ENCODE peak calls at places on chromosomes 7 and 10, in four cellular contexts. Y is K562, C is HCT116, T is HepG2. L is an unnamed sample.
A peak's percentile ranks its signal among the peaks of the same experiment; 100 is the strongest.

GRCh38 chr7:39248041-39248692 is 270.5 kb downstream of the POU6F2 start:
- DNase-seq in C (no peak), T (no peak), Y (no peak), L (no peak)

GRCh38 chr10:129741978-129742741 is 221.9 kb downstream of the EBF3 start:
- DNase-seq in C (no peak), T (no peak), Y (no peak), L (no peak)

GRCh38 chr7:4189151-4189570 is 492.9 kb upstream of the FOXK1 start:
- DNase-seq in C (no peak), T (no peak), Y (no peak), L (no peak)

GRCh38 chr7:74474271-74474865 is 20.7 kb downstream of the GTF2IRD1 start:
- DNase-seq in T (no peak), Y (no peak), C (no peak), L (no peak)

GRCh38 chr7:2425749-2426148 is 22.3 kb downstream of the CHST12 start:
- DNase-seq in T (no peak), C (no peak), Y (no peak), L (no peak)

GRCh38 chr7:139720705-139721231 is 57.0 kb downstream of the HIPK2 start:
- DNase-seq in C (no peak), Y (no peak), T (no peak), L (no peak)

GRCh38 chr7:101410743-101411476 is 48.2 kb downstream of the COL26A1 start:
- DNase-seq in C (peak; percentile 27), T (peak; percentile 41), Y (peak; percentile 92), L (no peak)

GRCh38 chr10:21402606-21403083 is 122.8 kb downstream of the SKIDA1 start:
- DNase-seq in Y (no peak), T (no peak), C (no peak), L (no peak)

GRCh38 chr10:78528749-78529204 is 495.1 kb downstream of the RPS24 start:
- DNase-seq in T (peak; percentile 95), C (no peak), Y (no peak), L (no peak)

GRCh38 chr10:4766449-4766848 is 59.6 kb upstream of the AKR1E2 start:
- DNase-seq in T (no peak), C (no peak), Y (no peak), L (no peak)

GRCh38 chr7:100867796-100868485 is 754 bp downstream of the TRIP6 start:
- DNase-seq in T (no peak), Y (peak; percentile 72), C (no peak), L (no peak)

GRCh38 chr10:129892571-129893045 is 71.5 kb downstream of the EBF3 start:
- DNase-seq in Y (no peak), C (no peak), T (no peak), L (no peak)

GRCh38 chr10:45404087-45404769 is 30.2 kb downstream of the ALOX5 start:
- DNase-seq in C (no peak), Y (no peak), T (no peak), L (no peak)

GRCh38 chr7:106774768-106775551 is 90.1 kb upstream of the PIK3CG start:
- DNase-seq in C (peak; percentile 84), Y (peak; percentile 76), T (no peak), L (no peak)

GRCh38 chr7:108135446-108136190 is 5.5 kb upstream of the LAMB4 start:
- DNase-seq in C (no peak), T (no peak), Y (no peak), L (no peak)

GRCh38 chr10:29555091-29555745 is 79.6 kb downstream of the SVIL start:
- DNase-seq in C (no peak), T (no peak), Y (no peak), L (no peak)

GRCh38 chr10:92696606-92697383 is 7.0 kb downstream of the HHEX start:
- DNase-seq in C (no peak), Y (peak; percentile 30), T (peak; percentile 62), L (no peak)

GRCh38 chr7:130338233-130338632 is 6.4 kb upstream of the CPA5 start:
- DNase-seq in Y (no peak), C (no peak), T (no peak), L (no peak)

GRCh38 chr10:77640167-77640566 is 2.6 kb upstream of the KCNMA1 start:
- DNase-seq in T (no peak), C (no peak), Y (no peak), L (no peak)

GRCh38 chr10:8088504-8088903 is 34.0 kb downstream of the GATA3 start:
- DNase-seq in C (no peak), T (no peak), Y (no peak), L (no peak)

GRCh38 chr10:6583447-6583846 is 3.4 kb upstream of the PRKCQ start:
- DNase-seq in T (no peak), C (no peak), Y (no peak), L (no peak)

GRCh38 chr7:151856098-151856497 is 20.8 kb downstream of the PRKAG2 start:
- DNase-seq in Y (no peak), C (no peak), T (peak; percentile 22), L (no peak)

GRCh38 chr10:44340557-44340956 is 44.3 kb downstream of the CXCL12 start:
- DNase-seq in T (no peak), Y (no peak), C (no peak), L (no peak)

GRCh38 chr7:151849879-151850260 is 27.0 kb downstream of the PRKAG2 start:
- DNase-seq in T (no peak), C (no peak), Y (no peak), L (no peak)

GRCh38 chr7:25851332-25852248 is 300.4 kb upstream of the NFE2L3 start:
- DNase-seq in Y (peak; percentile 62), T (peak; percentile 46), C (no peak), L (peak; percentile 71)

GRCh38 chr7:73970801-73971229 is 57.2 kb upstream of the ELN start:
- DNase-seq in Y (no peak), C (no peak), T (no peak), L (no peak)

GRCh38 chr7:139582671-139583155 is 59.2 kb downstream of the CLEC2L start:
- DNase-seq in C (no peak), Y (no peak), T (no peak), L (no peak)

GRCh38 chr7:5070206-5070605 is 24.5 kb downstream of the RBAK start:
- DNase-seq in T (no peak), Y (no peak), C (no peak), L (no peak)

GRCh38 chr7:90569368-90569767 is 26.8 kb upstream of the CDK14 start:
- DNase-seq in T (no peak), C (no peak), Y (no peak), L (no peak)

GRCh38 chr10:54958844-54959243 is 157.8 kb upstream of the PCDH15 start:
- DNase-seq in C (no peak), Y (no peak), T (no peak), L (no peak)

GRCh38 chr7:150781961-150782360 is 18.2 kb downstream of the TMEM176B start:
- DNase-seq in T (no peak), C (no peak), Y (no peak), L (no peak)
- TF ChIP-seq POLR2AphosphoS5 in T (no peak), C (no peak), Y (no peak), L (no peak)

GRCh38 chr7:22858274-22858639 is 35.6 kb upstream of the TOMM7 start:
- DNase-seq in C (no peak), Y (no peak), T (no peak), L (no peak)

GRCh38 chr7:22858640-22859561 is 36.3 kb upstream of the TOMM7 start:
- DNase-seq in T (no peak), C (peak; percentile 69), Y (no peak), L (no peak)

GRCh38 chr7:22860784-22861482 is 38.3 kb upstream of the TOMM7 start:
- DNase-seq in T (peak; percentile 13), Y (peak; percentile 63), C (no peak), L (no peak)

GRCh38 chr7:22860337-22860736 is 37.7 kb upstream of the TOMM7 start:
- DNase-seq in T (no peak), C (no peak), Y (no peak), L (no peak)

DNA sequence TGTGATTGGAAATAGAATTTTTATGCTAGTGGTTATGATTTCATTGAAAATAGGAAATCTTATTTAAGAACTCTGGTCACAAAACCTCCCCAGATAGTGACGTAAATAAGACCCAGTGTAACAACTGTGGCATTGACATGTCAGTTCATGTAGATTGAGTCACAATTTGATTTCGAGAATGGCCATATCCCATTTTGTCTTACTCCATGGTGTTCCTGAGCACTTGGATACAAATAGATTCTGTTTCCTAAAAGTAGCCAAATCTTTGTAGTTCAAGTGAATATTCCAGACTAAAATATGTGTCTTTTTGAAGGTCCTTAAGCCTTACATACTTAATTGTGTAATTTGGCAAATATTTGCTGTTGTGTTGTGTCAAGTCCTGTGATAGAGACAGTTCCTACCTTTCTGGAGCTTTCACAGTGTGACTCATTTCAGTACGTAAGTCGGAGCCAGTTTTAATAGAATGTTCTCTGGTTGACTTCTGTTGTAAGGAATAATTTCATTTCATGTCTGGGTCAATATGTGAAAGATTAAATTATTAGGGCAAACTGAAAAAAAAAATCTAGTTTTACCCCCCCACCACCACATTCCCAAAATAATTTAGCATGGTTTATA is 37.1 kb upstream of the TOMM7 start:
- DNase-seq in T (peak; percentile 30), C (no peak), Y (no peak), L (no peak)
- TF ChIP-seq TCF7L2 in T (no peak), C (no peak), Y (no peak), L (no peak)

GRCh38 chr7:69677054-69677847 is 79.0 kb downstream of the AUTS2 start:
- DNase-seq in T (no peak), Y (no peak), C (no peak), L (peak; percentile 1)

GRCh38 chr7:69676247-69676646 is 78.0 kb downstream of the AUTS2 start:
- DNase-seq in C (no peak), Y (no peak), T (no peak), L (no peak)

GRCh38 chr7:69677905-69678793 is 79.9 kb downstream of the AUTS2 start:
- DNase-seq in C (no peak), T (no peak), Y (no peak), L (no peak)

GRCh38 chr7:69682518-69682917 is 84.2 kb downstream of the AUTS2 start:
- DNase-seq in C (no peak), Y (no peak), T (no peak), L (no peak)

GRCh38 chr7:69678794-69679103 is 80.5 kb downstream of the AUTS2 start:
- DNase-seq in Y (no peak), C (no peak), T (no peak), L (no peak)
- H3K27ac ChIP-seq in Y (no peak overlapping the region), C (no peak overlapping the region), T (no peak overlapping the region), L (no peak overlapping the region)

GRCh38 chr7:56040691-56041090 is 10.6 kb downstream of the PSPH start:
- DNase-seq in Y (no peak), C (no peak), T (no peak), L (no peak)
- TF ChIP-seq POLR2AphosphoS5 in Y (no peak), C (no peak), T (no peak), L (no peak)

DNA sequence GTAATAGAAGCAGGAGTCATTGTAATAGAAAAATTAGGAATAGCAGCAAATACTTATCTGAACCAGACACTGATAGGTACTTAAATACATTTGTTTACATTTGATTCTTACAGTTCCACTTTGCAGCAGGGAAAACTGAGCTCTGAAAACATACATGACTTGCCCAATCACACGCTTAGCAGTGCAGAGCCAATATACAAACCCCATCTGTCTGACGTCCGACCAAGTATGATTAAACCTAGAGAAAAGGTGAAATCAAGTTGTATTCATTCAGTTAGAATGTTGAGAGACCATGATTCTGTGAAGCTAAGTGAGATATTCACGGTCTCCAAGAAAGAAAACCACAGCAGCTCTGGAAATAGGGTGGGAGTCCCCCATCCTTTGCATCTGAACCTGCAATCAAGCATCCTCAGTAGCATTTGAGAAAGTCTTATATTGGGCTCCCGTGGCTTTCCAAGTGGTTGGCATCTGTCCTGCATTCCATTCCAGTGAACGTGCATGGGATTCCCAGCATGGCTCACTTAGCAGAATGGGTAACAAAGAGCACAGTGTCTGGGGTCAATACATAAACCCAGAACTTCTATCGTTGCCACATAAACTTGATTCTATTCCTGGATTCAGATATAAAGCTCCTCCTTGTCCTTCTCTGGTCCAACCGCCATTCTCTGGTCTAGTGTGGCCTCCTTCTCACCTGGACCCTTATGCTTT is 148.7 kb upstream of the RSU1 start:
- DNase-seq in C (peak; percentile 72), T (peak; percentile 55), Y (no peak), L (peak; percentile 84)
- TF ChIP-seq TCF7L2 in C (no peak), T (no peak), Y (no peak), L (no peak)